ENCODE peak calls at places on chromosome 13, in four cellular contexts. H is heart right ventricle, C is stomach, Q is dorsolateral prefrontal cortex. T is an unnamed sample.

GRCh38 chr13:110448230-110448629 is 113.3 kb downstream of the RAB20 start:
- DNase-seq in H (no peak), C (no peak), Q (no peak), T (peak)

GRCh38 chr13:29859971-29860370 is 9.6 kb upstream of the UBL3 start:
- DNase-seq in H (no peak), C (no peak), Q (no peak), T (peak)

GRCh38 chr13:46134961-46135522 is 30.2 kb upstream of the CPB2 start:
- DNase-seq in H (no peak), C (peak), Q (no peak), T (peak)

GRCh38 chr13:51002736-51003135 is 93.1 kb downstream of the RNASEH2B start:
- DNase-seq in H (no peak), C (no peak), Q (no peak), T (no peak)

GRCh38 chr13:24716011-24716410 is 35.8 kb downstream of the ATP12A start:
- DNase-seq in H (no peak), C (no peak), Q (no peak), T (no peak)

GRCh38 chr13:99871249-99871898 is 100.2 kb downstream of the ZIC5 start:
- DNase-seq in H (no peak), C (no peak), Q (no peak), T (no peak)

GRCh38 chr13:105442941-105443340 is 1092.5 kb downstream of the EFNB2 start:
- DNase-seq in H (no peak), C (no peak), Q (no peak), T (peak)

GRCh38 chr13:27658569-27658968 is 36.9 kb downstream of the POLR1D start:
- DNase-seq in H (no peak), C (no peak), Q (no peak), T (peak)

GRCh38 chr13:81080911-81081454 is 740.1 kb upstream of the SPRY2 start:
- DNase-seq in H (no peak), C (no peak), Q (no peak), T (no peak)

GRCh38 chr13:99282264-99283231 is 24.4 kb upstream of the GPR18 start:
- DNase-seq in H (no peak), C (no peak), Q (no peak), T (no peak)

GRCh38 chr13:41216160-41216559 is 21.8 kb upstream of the KBTBD7 start:
- DNase-seq in H (no peak), C (no peak), Q (no peak), T (peak)

GRCh38 chr13:46866150-46866549 is 30.7 kb downstream of the HTR2A start:
- DNase-seq in H (peak), C (no peak), Q (no peak), T (peak)

GRCh38 chr13:93942016-93942415 is 537.5 kb downstream of the DCT start:
- DNase-seq in H (no peak), C (no peak), Q (no peak), T (no peak)

GRCh38 chr13:111852701-111853100 is 214.2 kb upstream of the SOX1 start:
- DNase-seq in H (no peak), C (no peak), Q (no peak), T (no peak)

GRCh38 chr13:39036212-39036611 is 1.7 kb downstream of the PROSER1 start:
- DNase-seq in H (no peak), C (no peak), Q (no peak), T (peak)

GRCh38 chr13:74229242-74229641 is 95.0 kb upstream of the KLF12 start:
- DNase-seq in H (no peak), C (no peak), Q (no peak), T (no peak)

T was measured in PC-3.